ENCODE peak calls at places on chromosome 6, in nine cellular contexts. One of them, this sample, is unnamed.
A peak's percentile ranks its signal among the peaks of the same experiment; 100 is the strongest.

GRCh38 chr6:18495236-18495635 is 108.1 kb downstream of the RNF144B start:
- DNase-seq in HCT116: no peak
- DNase-seq in PC-3: no peak
- DNase-seq in GM23338: no peak
- DNase-seq in hepatocyte: no peak
- DNase-seq in GM23248: no peak
- DNase-seq in SK-N-SH: no peak
- DNase-seq in MM.1S: no peak
- DNase-seq in neural progenitor cell: no peak
- DNase-seq in this sample: no peak

GRCh38 chr6:153015094-153015645 is 12.7 kb upstream of the MTRF1L start:
- DNase-seq in hepatocyte: no peak
- DNase-seq in HCT116: no peak
- DNase-seq in GM23338: no peak
- DNase-seq in PC-3: no peak
- DNase-seq in GM23248: no peak
- DNase-seq in SK-N-SH: no peak
- DNase-seq in neural progenitor cell: no peak
- DNase-seq in MM.1S: no peak
- DNase-seq in this sample: no peak

GRCh38 chr6:121549741-121550140 is 114.3 kb downstream of the GJA1 start:
- DNase-seq in hepatocyte: no peak
- DNase-seq in GM23338: no peak
- DNase-seq in PC-3: peak; percentile 87
- DNase-seq in HCT116: no peak
- DNase-seq in GM23248: peak; percentile 94
- DNase-seq in neural progenitor cell: no peak
- DNase-seq in SK-N-SH: no peak
- DNase-seq in MM.1S: no peak
- DNase-seq in this sample: no peak

GRCh38 chr6:36699290-36699689 is 1.7 kb downstream of the RAB44 start:
- DNase-seq in PC-3: no peak
- DNase-seq in GM23248: no peak
- DNase-seq in neural progenitor cell: no peak
- DNase-seq in MM.1S: no peak
- DNase-seq in HCT116: no peak
- DNase-seq in GM23338: no peak
- DNase-seq in SK-N-SH: no peak
- DNase-seq in hepatocyte: peak; percentile 64
- DNase-seq in this sample: no peak

GRCh38 chr6:155678361-155678760 is 222.7 kb upstream of the NOX3 start:
- DNase-seq in hepatocyte: no peak
- DNase-seq in HCT116: no peak
- DNase-seq in MM.1S: no peak
- DNase-seq in neural progenitor cell: no peak
- DNase-seq in GM23248: no peak
- DNase-seq in SK-N-SH: no peak
- DNase-seq in PC-3: no peak
- DNase-seq in GM23338: peak; percentile 15
- DNase-seq in this sample: no peak

GRCh38 chr6:36692861-36693702 is 4.5 kb upstream of the RAB44 start:
- DNase-seq in HCT116: no peak
- DNase-seq in hepatocyte: no peak
- DNase-seq in GM23338: no peak
- DNase-seq in SK-N-SH: no peak
- DNase-seq in PC-3: no peak
- DNase-seq in neural progenitor cell: no peak
- DNase-seq in GM23248: peak; percentile 43
- DNase-seq in MM.1S: no peak
- DNase-seq in this sample: no peak

GRCh38 chr6:24126586-24127192 is 674 bp downstream of the NRSN1 start:
- DNase-seq in neural progenitor cell: peak; percentile 91
- DNase-seq in hepatocyte: peak; percentile 84
- DNase-seq in GM23338: peak; percentile 95
- DNase-seq in HCT116: peak; percentile 7
- DNase-seq in GM23248: peak; percentile 59
- DNase-seq in SK-N-SH: peak; percentile 25
- DNase-seq in MM.1S: peak; percentile 71
- DNase-seq in PC-3: peak; percentile 77
- DNase-seq in this sample: peak; percentile 39

GRCh38 chr6:163338671-163339405 is 75.7 kb upstream of the QKI start:
- DNase-seq in PC-3: no peak
- DNase-seq in MM.1S: no peak
- DNase-seq in hepatocyte: no peak
- DNase-seq in GM23338: peak; percentile 55
- DNase-seq in neural progenitor cell: peak; percentile 75
- DNase-seq in GM23248: peak; percentile 69
- DNase-seq in SK-N-SH: no peak
- DNase-seq in HCT116: no peak
- DNase-seq in this sample: no peak

GRCh38 chr6:24752917-24753486 is 21.7 kb upstream of the GMNN start:
- DNase-seq in SK-N-SH: no peak
- DNase-seq in GM23338: no peak
- DNase-seq in HCT116: no peak
- DNase-seq in GM23248: no peak
- DNase-seq in MM.1S: no peak
- DNase-seq in neural progenitor cell: no peak
- DNase-seq in PC-3: no peak
- DNase-seq in hepatocyte: peak; percentile 23
- DNase-seq in this sample: no peak

GRCh38 chr6:15511248-15512125 is 151.3 kb downstream of the DTNBP1 start:
- DNase-seq in SK-N-SH: no peak
- DNase-seq in GM23338: no peak
- DNase-seq in HCT116: no peak
- DNase-seq in neural progenitor cell: no peak
- DNase-seq in GM23248: no peak
- DNase-seq in hepatocyte: no peak
- DNase-seq in MM.1S: no peak
- DNase-seq in PC-3: no peak
- DNase-seq in this sample: no peak

GRCh38 chr6:12572884-12573824 is 143.4 kb upstream of the PHACTR1 start:
- DNase-seq in SK-N-SH: no peak
- DNase-seq in GM23248: peak; percentile 75
- DNase-seq in MM.1S: no peak
- DNase-seq in PC-3: peak; percentile 91
- DNase-seq in neural progenitor cell: no peak
- DNase-seq in GM23338: peak; percentile 61
- DNase-seq in HCT116: no peak
- DNase-seq in hepatocyte: peak; percentile 48
- DNase-seq in this sample: no peak

GRCh38 chr6:53065266-53066058 is at the start of gene FBXO9:
- DNase-seq in hepatocyte: peak; percentile 85
- DNase-seq in MM.1S: peak; percentile 67
- DNase-seq in PC-3: peak; percentile 54
- DNase-seq in GM23338: peak; percentile 69
- DNase-seq in HCT116: no peak
- DNase-seq in SK-N-SH: peak; percentile 92
- DNase-seq in GM23248: peak; percentile 78
- DNase-seq in neural progenitor cell: peak; percentile 89
- DNase-seq in this sample: peak; percentile 79

GRCh38 chr6:13383280-13384163 is 55.2 kb upstream of the TBC1D7 start:
- DNase-seq in SK-N-SH: no peak
- DNase-seq in hepatocyte: no peak
- DNase-seq in HCT116: no peak
- DNase-seq in PC-3: peak; percentile 23
- DNase-seq in GM23248: peak; percentile 31
- DNase-seq in neural progenitor cell: no peak
- DNase-seq in GM23338: no peak
- DNase-seq in MM.1S: peak; percentile 91
- DNase-seq in this sample: no peak

GRCh38 chr6:116330511-116330910 is 40.2 kb upstream of the DSE start:
- DNase-seq in hepatocyte: no peak
- DNase-seq in neural progenitor cell: no peak
- DNase-seq in MM.1S: no peak
- DNase-seq in GM23338: no peak
- DNase-seq in GM23248: peak; percentile 62
- DNase-seq in SK-N-SH: no peak
- DNase-seq in HCT116: no peak
- DNase-seq in PC-3: no peak
- DNase-seq in this sample: no peak
- TF ChIP-seq EZH2phosphoT487 in hepatocyte: no peak
- TF ChIP-seq EZH2phosphoT487 in neural progenitor cell: no peak
- TF ChIP-seq EZH2phosphoT487 in MM.1S: no peak
- TF ChIP-seq EZH2phosphoT487 in GM23338: no peak
- TF ChIP-seq EZH2phosphoT487 in GM23248: no peak
- TF ChIP-seq EZH2phosphoT487 in SK-N-SH: no peak
- TF ChIP-seq EZH2phosphoT487 in HCT116: no peak
- TF ChIP-seq EZH2phosphoT487 in PC-3: no peak
- TF ChIP-seq EZH2phosphoT487 in this sample: no peak

GRCh38 chr6:159212881-159213280 is 43.7 kb downstream of the FNDC1 start:
- DNase-seq in PC-3: no peak
- DNase-seq in neural progenitor cell: no peak
- DNase-seq in HCT116: no peak
- DNase-seq in SK-N-SH: no peak
- DNase-seq in hepatocyte: no peak
- DNase-seq in MM.1S: no peak
- DNase-seq in GM23248: no peak
- DNase-seq in GM23338: no peak
- DNase-seq in this sample: peak; percentile 29

GRCh38 chr6:159213401-159213800 is 44.2 kb downstream of the FNDC1 start:
- DNase-seq in HCT116: no peak
- DNase-seq in GM23248: peak; percentile 23
- DNase-seq in PC-3: no peak
- DNase-seq in MM.1S: no peak
- DNase-seq in neural progenitor cell: no peak
- DNase-seq in GM23338: no peak
- DNase-seq in SK-N-SH: no peak
- DNase-seq in hepatocyte: no peak
- DNase-seq in this sample: no peak

GRCh38 chr6:159217595-159218275 is 48.5 kb downstream of the FNDC1 start:
- DNase-seq in GM23338: peak; percentile 90
- DNase-seq in GM23248: peak; percentile 82
- DNase-seq in PC-3: peak; percentile 33
- DNase-seq in HCT116: peak; percentile 39
- DNase-seq in MM.1S: no peak
- DNase-seq in SK-N-SH: peak; percentile 72
- DNase-seq in hepatocyte: peak; percentile 65
- DNase-seq in neural progenitor cell: peak; percentile 82
- DNase-seq in this sample: peak; percentile 93

GRCh38 chr6:159212026-159212425 is 42.8 kb downstream of the FNDC1 start:
- DNase-seq in HCT116: no peak
- DNase-seq in SK-N-SH: no peak
- DNase-seq in hepatocyte: no peak
- DNase-seq in MM.1S: no peak
- DNase-seq in GM23338: no peak
- DNase-seq in GM23248: no peak
- DNase-seq in PC-3: no peak
- DNase-seq in neural progenitor cell: no peak
- DNase-seq in this sample: peak; percentile 83

DNA sequence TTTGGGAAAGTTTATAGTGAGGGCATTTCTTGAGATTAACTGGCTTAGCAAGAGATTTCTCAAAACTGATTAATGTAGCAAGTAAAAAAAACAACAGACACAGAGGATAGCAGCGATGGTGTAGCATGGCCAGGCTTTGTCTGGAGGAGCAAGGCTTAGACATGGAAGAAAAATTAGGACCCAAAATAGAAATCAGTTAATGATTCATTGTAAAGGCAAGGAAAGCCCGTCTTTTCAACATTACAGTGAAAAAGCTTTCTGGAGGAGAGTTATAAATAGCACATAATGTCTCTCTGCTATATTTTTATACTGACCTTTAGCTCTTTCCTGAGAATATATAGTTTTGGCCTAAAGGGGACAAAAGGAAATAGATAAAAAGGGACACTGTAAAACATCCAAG is 45.1 kb downstream of the FNDC1 start:
- DNase-seq in hepatocyte: no peak
- DNase-seq in MM.1S: no peak
- DNase-seq in GM23248: peak; percentile 25
- DNase-seq in PC-3: no peak
- DNase-seq in GM23338: no peak
- DNase-seq in SK-N-SH: no peak
- DNase-seq in neural progenitor cell: no peak
- DNase-seq in HCT116: no peak
- DNase-seq in this sample: no peak
- TF ChIP-seq EZH2phosphoT487 in hepatocyte: no peak
- TF ChIP-seq EZH2phosphoT487 in MM.1S: no peak
- TF ChIP-seq EZH2phosphoT487 in GM23248: no peak
- TF ChIP-seq EZH2phosphoT487 in PC-3: no peak
- TF ChIP-seq EZH2phosphoT487 in GM23338: no peak
- TF ChIP-seq EZH2phosphoT487 in SK-N-SH: no peak
- TF ChIP-seq EZH2phosphoT487 in neural progenitor cell: no peak
- TF ChIP-seq EZH2phosphoT487 in HCT116: no peak
- TF ChIP-seq EZH2phosphoT487 in this sample: no peak

GRCh38 chr6:132813173-132813856 is 1.1 kb upstream of the RPS12 start:
- DNase-seq in SK-N-SH: no peak
- DNase-seq in hepatocyte: peak; percentile 48
- DNase-seq in PC-3: peak; percentile 34
- DNase-seq in neural progenitor cell: peak; percentile 69
- DNase-seq in MM.1S: peak; percentile 61
- DNase-seq in HCT116: no peak
- DNase-seq in GM23338: peak; percentile 60
- DNase-seq in GM23248: peak; percentile 82
- DNase-seq in this sample: peak; percentile 65
- TF ChIP-seq EZH2phosphoT487 in SK-N-SH: no peak
- TF ChIP-seq EZH2phosphoT487 in hepatocyte: no peak
- TF ChIP-seq EZH2phosphoT487 in PC-3: no peak
- TF ChIP-seq EZH2phosphoT487 in neural progenitor cell: no peak
- TF ChIP-seq EZH2phosphoT487 in MM.1S: no peak
- TF ChIP-seq EZH2phosphoT487 in HCT116: no peak
- TF ChIP-seq EZH2phosphoT487 in GM23338: no peak
- TF ChIP-seq EZH2phosphoT487 in GM23248: no peak
- TF ChIP-seq EZH2phosphoT487 in this sample: no peak

GRCh38 chr6:10384719-10385511 is 30.0 kb downstream of the TFAP2A start:
- DNase-seq in GM23248: no peak
- DNase-seq in HCT116: no peak
- DNase-seq in neural progenitor cell: peak; percentile 69
- DNase-seq in hepatocyte: no peak
- DNase-seq in SK-N-SH: no peak
- DNase-seq in MM.1S: no peak
- DNase-seq in GM23338: peak; percentile 43
- DNase-seq in PC-3: no peak
- DNase-seq in this sample: no peak
- TF ChIP-seq EZH2phosphoT487 in GM23248: no peak
- TF ChIP-seq EZH2phosphoT487 in HCT116: no peak
- TF ChIP-seq EZH2phosphoT487 in neural progenitor cell: peak; percentile 95
- TF ChIP-seq EZH2phosphoT487 in hepatocyte: peak; percentile 75
- TF ChIP-seq EZH2phosphoT487 in SK-N-SH: peak; percentile 80
- TF ChIP-seq EZH2phosphoT487 in MM.1S: no peak
- TF ChIP-seq EZH2phosphoT487 in GM23338: peak; percentile 84
- TF ChIP-seq EZH2phosphoT487 in PC-3: no peak
- TF ChIP-seq EZH2phosphoT487 in this sample: no peak